ENCODE peak calls at places on chromosomes 11 and 22, in five cellular contexts. V is CD8-positive, alpha-beta memory T cell; T is stimulated activated CD4-positive, alpha-beta T cell treated with anti-CD3 and anti-CD28 coated beads, Interleukin-12 subunit alpha, Interleukin-12 subunit beta, amount 100 ng/mL, for 4 hours; N is HS-27A; F is thoracic aorta. O is an unnamed sample.

GRCh38 chr11:48675945-48676344 is 187.4 kb downstream of the OR4A47 start:
- DNase-seq in V (no peak), N (no peak), F (no peak), T (no peak), O (no peak)

GRCh38 chr22:48754611-48755331 is 1072.9 kb downstream of the BRD1 start:
- DNase-seq in T (no peak), V (no peak), F (no peak), N (no peak), O (no peak)

GRCh38 chr22:25139062-25139461 is 60.6 kb upstream of the CRYBB3 start:
- DNase-seq in V (no peak), T (no peak), F (no peak), N (no peak), O (no peak)

GRCh38 chr11:119513806-119514170 is 90.8 kb upstream of the THY1 start:
- DNase-seq in T (no peak), V (no peak), F (no peak), N (no peak), O (no peak)

GRCh38 chr11:64444838-64445441 is 86.0 kb downstream of the RPS6KA4 start:
- DNase-seq in T (no peak), V (no peak), F (no peak), N (peak), O (peak)

GRCh38 chr11:132472411-132473205 is 1059.7 kb downstream of the OPCML start:
- DNase-seq in V (no peak), N (no peak), T (no peak), F (no peak), O (no peak)

GRCh38 chr22:20281891-20282290 is 13.8 kb upstream of the RTN4R start:
- DNase-seq in V (no peak), N (no peak), T (no peak), F (no peak), O (no peak)

GRCh38 chr11:45922425-45923082 is at the start of gene LARGE2:
- DNase-seq in F (no peak), T (no peak), V (peak), N (no peak), O (peak)

GRCh38 chr11:91820709-91821108 is 403.9 kb upstream of the FAT3 start:
- DNase-seq in F (no peak), N (no peak), T (no peak), V (no peak), O (no peak)

GRCh38 chr11:13784848-13785247 is 116.4 kb downstream of the FAR1 start:
- DNase-seq in V (no peak), T (no peak), F (no peak), N (no peak), O (no peak)

GRCh38 chr11:98137437-98137836 is 883.3 kb upstream of the CNTN5 start:
- DNase-seq in T (no peak), V (no peak), F (no peak), N (no peak), O (no peak)

GRCh38 chr22:47778160-47778658 is 1015.8 kb downstream of the TBC1D22A start:
- DNase-seq in T (no peak), V (no peak), F (no peak), N (no peak), O (no peak)

GRCh38 chr22:50597097-50597496 is 3.5 kb upstream of the MAPK8IP2 start:
- DNase-seq in F (no peak), V (no peak), N (no peak), T (no peak), O (no peak)

GRCh38 chr11:111438846-111439520 is 59.9 kb upstream of the POU2AF1 start:
- DNase-seq in V (no peak), F (no peak), N (no peak), T (no peak), O (no peak)

GRCh38 chr11:78138694-78139421 is 568 bp downstream of the ALG8 start:
- DNase-seq in N (no peak), F (no peak), V (no peak), T (peak), O (peak)

GRCh38 chr22:23763579-23764331 is 965 bp downstream of the C22orf15 start:
- DNase-seq in F (no peak), N (no peak), T (peak), V (no peak), O (peak)

GRCh38 chr22:24289138-24289537 is 18.5 kb downstream of the SPECC1L start:
- DNase-seq in F (no peak), T (no peak), V (no peak), N (peak), O (no peak)

GRCh38 chr11:69240332-69241074 is 53.5 kb upstream of the MYEOV start:
- DNase-seq in F (no peak), N (no peak), V (no peak), T (no peak), O (peak)

GRCh38 chr11:46472662-46472994 is 81.1 kb upstream of the CHRM4 start:
- DNase-seq in T (no peak), N (no peak), F (no peak), V (no peak), O (no peak)

GRCh38 chr11:77195071-77195705 is 67.1 kb downstream of the MYO7A start:
- DNase-seq in F (no peak), T (no peak), N (no peak), V (no peak), O (no peak)

GRCh38 chr11:80320765-80321164 is 879.9 kb upstream of the TENM4 start:
- DNase-seq in F (no peak), T (no peak), N (no peak), V (no peak), O (peak)

GRCh38 chr11:1817511-1817910 is 17.3 kb upstream of the SYT8 start:
- DNase-seq in V (no peak), T (no peak), N (no peak), F (no peak), O (no peak)

GRCh38 chr11:36186340-36186739 is 102.9 kb downstream of the COMMD9 start:
- DNase-seq in N (peak), T (no peak), F (no peak), V (no peak), O (no peak)

GRCh38 chr11:122439911-122440782 is 215.4 kb upstream of the UBASH3B start:
- DNase-seq in N (no peak), V (no peak), F (no peak), T (no peak), O (peak)

GRCh38 chr22:19179472-19180048 is 1.0 kb upstream of the SLC25A1 start:
- DNase-seq in N (peak), V (peak), T (no peak), F (no peak), O (peak)

GRCh38 chr22:49646876-49647275 is 180.8 kb downstream of the BRD1 start:
- DNase-seq in F (no peak), V (no peak), N (no peak), T (no peak), O (no peak)

GRCh38 chr11:859394-860131 is 16.9 kb downstream of the TSPAN4 start:
- DNase-seq in F (no peak), T (no peak), N (no peak), V (no peak), O (no peak)

GRCh38 chr22:45254789-45255261 is 14.1 kb upstream of the KIAA0930 start:
- DNase-seq in N (no peak), T (no peak), F (no peak), V (no peak), O (no peak)

GRCh38 chr11:2995893-2996554 is 3.9 kb upstream of the NAP1L4 start:
- DNase-seq in V (no peak), T (no peak), F (no peak), N (no peak), O (peak)

GRCh38 chr11:57251491-57252104 is 14.5 kb upstream of the APLNR start:
- DNase-seq in V (no peak), N (no peak), T (no peak), F (no peak), O (no peak)

GRCh38 chr11:20013346-20014066 is 146.8 kb downstream of the DBX1 start:
- DNase-seq in F (no peak), T (no peak), N (no peak), V (no peak), O (no peak)

GRCh38 chr11:18853086-18853720 is 61.6 kb upstream of the PTPN5 start:
- DNase-seq in T (no peak), V (no peak), N (no peak), F (no peak), O (peak)

GRCh38 chr11:56521955-56522354 is 21.1 kb downstream of the OR5M11 start:
- DNase-seq in T (no peak), V (no peak), F (no peak), N (no peak), O (peak)

GRCh38 chr11:12502950-12503579 is 125.7 kb downstream of the PARVA start:
- DNase-seq in N (no peak), T (no peak), F (no peak), V (no peak), O (no peak)

GRCh38 chr22:44578115-44578457 is 80.1 kb upstream of the RTL6 start:
- DNase-seq in N (no peak), F (no peak), T (no peak), V (no peak), O (no peak)

GRCh38 chr11:77435972-77436371 is 37.9 kb downstream of the PAK1 start:
- DNase-seq in T (no peak), N (no peak), V (no peak), F (no peak), O (no peak)